ENCODE peak calls at places on chromosomes 6 and 20, in four cellular contexts. One of them, this sample, is unnamed.
A peak's percentile ranks its signal among the peaks of the same experiment; 100 is the strongest.

GRCh38 chr20:41340327-41341055 is at the start of gene LPIN3:
- DNase-seq in GM10248: peak; percentile 87
- DNase-seq in adrenal gland: peak; percentile 88
- DNase-seq in endothelial cell of umbilical vein: peak; percentile 47
- DNase-seq in this sample: peak; percentile 88

GRCh38 chr20:43669332-43669731 is 2.4 kb downstream of the MYBL2 start:
- DNase-seq in GM10248: no peak
- DNase-seq in adrenal gland: peak; percentile 39
- DNase-seq in endothelial cell of umbilical vein: peak; percentile 41
- DNase-seq in this sample: no peak

GRCh38 chr6:158938220-158938619 is 61.8 kb downstream of the RSPH3 start:
- DNase-seq in GM10248: no peak
- DNase-seq in adrenal gland: no peak
- DNase-seq in endothelial cell of umbilical vein: no peak
- DNase-seq in this sample: no peak

GRCh38 chr20:35653430-35653734 is 11.3 kb downstream of the CPNE1 start:
- DNase-seq in GM10248: no peak
- DNase-seq in adrenal gland: no peak
- DNase-seq in endothelial cell of umbilical vein: no peak
- DNase-seq in this sample: no peak

GRCh38 chr20:30286157-30286556 is 971.3 kb upstream of the DEFB115 start:
- DNase-seq in GM10248: no peak
- DNase-seq in adrenal gland: no peak
- DNase-seq in endothelial cell of umbilical vein: no peak
- DNase-seq in this sample: no peak

GRCh38 chr6:41546866-41547798 is 951 bp downstream of the FOXP4 start:
- DNase-seq in GM10248: peak; percentile 48
- DNase-seq in adrenal gland: peak; percentile 45
- DNase-seq in endothelial cell of umbilical vein: peak; percentile 31
- DNase-seq in this sample: peak; percentile 57

GRCh38 chr6:29255530-29255929 is 46.0 kb upstream of the OR14J1 start:
- DNase-seq in GM10248: no peak
- DNase-seq in adrenal gland: no peak
- DNase-seq in endothelial cell of umbilical vein: no peak
- DNase-seq in this sample: no peak

GRCh38 chr20:62274332-62275262 is 28.2 kb upstream of the ADRM1 start:
- DNase-seq in GM10248: no peak
- DNase-seq in adrenal gland: no peak
- DNase-seq in endothelial cell of umbilical vein: no peak
- DNase-seq in this sample: no peak

GRCh38 chr6:125182237-125183018 is 28.9 kb downstream of the TPD52L1 start:
- DNase-seq in GM10248: no peak
- DNase-seq in adrenal gland: no peak
- DNase-seq in endothelial cell of umbilical vein: no peak
- DNase-seq in this sample: no peak

GRCh38 chr20:35311409-35311808 is 19.2 kb upstream of the FAM83C start:
- DNase-seq in GM10248: no peak
- DNase-seq in adrenal gland: no peak
- DNase-seq in endothelial cell of umbilical vein: no peak
- DNase-seq in this sample: no peak

GRCh38 chr6:169828176-169828575 is 76.8 kb downstream of the ERMARD start:
- DNase-seq in GM10248: no peak
- DNase-seq in adrenal gland: no peak
- DNase-seq in endothelial cell of umbilical vein: no peak
- DNase-seq in this sample: no peak

GRCh38 chr6:163994566-163994965 is 580.0 kb downstream of the QKI start:
- DNase-seq in GM10248: no peak
- DNase-seq in adrenal gland: no peak
- DNase-seq in endothelial cell of umbilical vein: no peak
- DNase-seq in this sample: no peak

GRCh38 chr20:59618131-59618530 is 13.8 kb downstream of the PHACTR3 start:
- DNase-seq in GM10248: no peak
- DNase-seq in adrenal gland: no peak
- DNase-seq in endothelial cell of umbilical vein: no peak
- DNase-seq in this sample: no peak

GRCh38 chr6:43735642-43736199 is 34.3 kb upstream of the VEGFA start:
- DNase-seq in GM10248: no peak
- DNase-seq in adrenal gland: no peak
- DNase-seq in endothelial cell of umbilical vein: no peak
- DNase-seq in this sample: peak; percentile 10

GRCh38 chr6:141956046-141956761 is 176.5 kb upstream of the GJE1 start:
- DNase-seq in GM10248: no peak
- DNase-seq in adrenal gland: no peak
- DNase-seq in endothelial cell of umbilical vein: peak; percentile 14
- DNase-seq in this sample: no peak

GRCh38 chr20:37297066-37297736 is 7.7 kb downstream of the MANBAL start:
- DNase-seq in GM10248: no peak
- DNase-seq in adrenal gland: no peak
- DNase-seq in endothelial cell of umbilical vein: no peak
- DNase-seq in this sample: no peak

GRCh38 chr6:16239090-16239797 is 857 bp downstream of the GMPR start:
- DNase-seq in GM10248: no peak
- DNase-seq in adrenal gland: peak; percentile 78
- DNase-seq in endothelial cell of umbilical vein: peak; percentile 91
- DNase-seq in this sample: peak; percentile 46

GRCh38 chr6:64145658-64146057 is 510.1 kb downstream of the PHF3 start:
- DNase-seq in GM10248: no peak
- DNase-seq in adrenal gland: no peak
- DNase-seq in endothelial cell of umbilical vein: no peak
- DNase-seq in this sample: no peak

GRCh38 chr6:139982652-139983051 is 608.2 kb upstream of the CITED2 start:
- DNase-seq in GM10248: no peak
- DNase-seq in adrenal gland: no peak
- DNase-seq in endothelial cell of umbilical vein: peak; percentile 25
- DNase-seq in this sample: no peak

GRCh38 chr20:49310695-49311094 is 32.8 kb upstream of the ZNFX1 start:
- DNase-seq in GM10248: no peak
- DNase-seq in adrenal gland: no peak
- DNase-seq in endothelial cell of umbilical vein: peak; percentile 80
- DNase-seq in this sample: no peak

GRCh38 chr20:57400821-57401564 is 9.8 kb downstream of the RBM38 start:
- DNase-seq in GM10248: peak; percentile 73
- DNase-seq in adrenal gland: peak; percentile 15
- DNase-seq in endothelial cell of umbilical vein: no peak
- DNase-seq in this sample: peak; percentile 78

GRCh38 chr6:15366003-15366535 is 120.2 kb downstream of the JARID2 start:
- DNase-seq in GM10248: no peak
- DNase-seq in adrenal gland: no peak
- DNase-seq in endothelial cell of umbilical vein: no peak
- DNase-seq in this sample: no peak

GRCh38 chr6:138410972-138411667 is 7.1 kb downstream of the HEBP2 start:
- DNase-seq in GM10248: peak; percentile 29
- DNase-seq in adrenal gland: no peak
- DNase-seq in endothelial cell of umbilical vein: peak; percentile 91
- DNase-seq in this sample: peak; percentile 50

GRCh38 chr6:1312444-1313363 is 806 bp downstream of the FOXQ1 start:
- DNase-seq in GM10248: no peak
- DNase-seq in adrenal gland: no peak
- DNase-seq in endothelial cell of umbilical vein: no peak
- DNase-seq in this sample: peak; percentile 42

GRCh38 chr6:781350-781961 is 88.5 kb upstream of the EXOC2 start:
- DNase-seq in GM10248: no peak
- DNase-seq in adrenal gland: no peak
- DNase-seq in endothelial cell of umbilical vein: no peak
- DNase-seq in this sample: no peak

GRCh38 chr6:142918339-142919042 is 26.5 kb downstream of the HIVEP2 start:
- DNase-seq in GM10248: no peak
- DNase-seq in adrenal gland: no peak
- DNase-seq in endothelial cell of umbilical vein: peak; percentile 35
- DNase-seq in this sample: no peak

DNA sequence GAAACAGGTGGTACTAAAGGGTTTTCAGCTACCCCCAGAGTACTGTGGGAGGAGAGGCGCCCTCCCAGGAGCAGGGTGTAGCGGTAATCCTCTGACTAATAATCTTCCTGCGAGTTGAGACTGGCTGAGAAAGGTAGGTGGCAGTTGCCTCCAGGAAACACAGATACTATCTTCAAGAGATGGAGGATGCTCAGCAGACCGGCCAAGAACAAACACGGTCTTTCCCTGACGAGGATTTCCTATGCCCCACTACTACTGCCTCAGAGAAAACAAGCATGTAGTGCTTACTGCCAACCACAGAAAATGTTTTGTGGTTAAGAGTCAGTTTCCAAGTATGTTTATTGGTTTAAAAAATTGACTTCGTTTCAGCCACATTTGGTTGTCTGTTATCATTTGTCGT is 26.8 kb downstream of the C6orf89 start:
- DNase-seq in GM10248: peak; percentile 64
- DNase-seq in adrenal gland: no peak
- DNase-seq in endothelial cell of umbilical vein: no peak
- DNase-seq in this sample: peak; percentile 70
- TF ChIP-seq CTCF in GM10248: no peak
- TF ChIP-seq CTCF in adrenal gland: no peak
- TF ChIP-seq CTCF in endothelial cell of umbilical vein: no peak
- TF ChIP-seq CTCF in this sample: no peak

DNA sequence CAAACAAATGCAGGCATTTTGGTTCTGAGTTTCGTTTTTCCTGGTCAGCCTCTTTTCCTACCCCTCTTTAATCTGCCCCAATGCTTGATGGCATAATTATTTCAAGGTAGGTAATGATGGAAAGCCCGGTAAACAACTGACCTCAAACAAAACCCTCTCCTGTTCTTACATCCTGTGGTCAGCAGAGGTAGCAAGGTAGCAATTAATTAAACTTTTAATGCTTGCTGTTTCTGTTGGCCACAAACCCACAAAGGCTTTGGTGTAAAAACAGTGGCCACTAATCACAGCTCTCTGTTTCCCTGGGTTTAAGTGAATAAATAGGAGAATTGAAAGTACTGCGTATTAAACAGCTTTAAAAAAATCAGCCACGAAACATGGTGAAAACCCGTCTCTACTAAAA is 261.5 kb upstream of the SOX4 start:
- DNase-seq in GM10248: no peak
- DNase-seq in adrenal gland: no peak
- DNase-seq in endothelial cell of umbilical vein: no peak
- DNase-seq in this sample: no peak
- TF ChIP-seq CTCF in GM10248: no peak
- TF ChIP-seq CTCF in adrenal gland: no peak
- TF ChIP-seq CTCF in endothelial cell of umbilical vein: no peak
- TF ChIP-seq CTCF in this sample: no peak

GRCh38 chr6:39088331-39088730 is 26.7 kb downstream of the SAYSD1 start:
- DNase-seq in GM10248: no peak
- DNase-seq in adrenal gland: no peak
- DNase-seq in endothelial cell of umbilical vein: peak; percentile 37
- DNase-seq in this sample: peak; percentile 17
- TF ChIP-seq CTCF in GM10248: no peak
- TF ChIP-seq CTCF in adrenal gland: peak; percentile 37
- TF ChIP-seq CTCF in endothelial cell of umbilical vein: peak; percentile 31
- TF ChIP-seq CTCF in this sample: no peak

DNA sequence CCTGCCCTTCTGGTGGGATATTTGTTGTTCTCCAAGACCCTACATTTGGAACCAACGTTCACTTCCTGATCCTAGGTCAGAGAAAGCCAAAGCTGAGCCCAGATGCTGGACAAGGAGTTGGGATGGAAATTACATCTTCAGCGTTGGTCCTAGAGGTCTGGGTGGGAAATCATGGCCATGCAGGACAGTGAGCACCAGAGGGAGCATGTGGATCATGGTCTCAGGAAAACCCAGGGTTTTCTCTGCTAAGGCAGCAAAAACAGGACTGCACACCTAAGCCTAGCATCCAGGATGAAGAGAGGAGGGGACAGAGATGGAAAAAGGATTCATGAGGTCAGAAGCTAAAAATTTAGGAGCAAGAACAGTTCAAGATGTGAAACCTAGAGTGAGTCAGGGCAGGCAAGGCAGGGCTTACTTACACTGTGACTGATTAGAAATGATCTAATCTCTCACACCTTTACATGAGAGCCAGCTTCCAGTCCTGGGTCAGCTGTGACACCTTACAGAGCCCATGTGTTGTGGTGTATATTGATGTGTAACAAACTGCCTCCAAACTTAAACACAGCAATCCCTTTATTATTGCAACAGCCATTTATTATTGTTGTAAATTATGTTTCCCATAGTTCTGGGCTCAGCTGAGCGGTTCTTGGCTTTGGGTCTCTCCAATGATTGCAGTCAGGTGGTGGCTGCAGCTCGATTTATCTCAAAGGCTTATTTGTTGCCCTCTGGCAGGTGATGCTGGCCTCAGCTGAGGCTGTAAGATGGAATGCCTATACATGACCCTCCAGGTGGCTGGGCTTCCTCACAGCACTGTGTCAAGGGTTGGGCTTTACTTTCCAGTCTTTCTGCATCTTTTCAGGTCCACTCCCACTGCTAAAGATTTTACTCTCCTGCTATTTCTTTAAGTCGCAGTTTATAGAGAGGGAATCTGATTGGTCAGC is 6.5 kb downstream of the C20orf202 start:
- DNase-seq in GM10248: no peak
- DNase-seq in adrenal gland: no peak
- DNase-seq in endothelial cell of umbilical vein: peak; percentile 16
- DNase-seq in this sample: no peak
- TF ChIP-seq CTCF in GM10248: no peak
- TF ChIP-seq CTCF in adrenal gland: no peak
- TF ChIP-seq CTCF in endothelial cell of umbilical vein: peak; percentile 41
- TF ChIP-seq CTCF in this sample: no peak

GRCh38 chr6:134240664-134241431 is 77.1 kb downstream of the SGK1 start:
- DNase-seq in GM10248: no peak
- DNase-seq in adrenal gland: no peak
- DNase-seq in endothelial cell of umbilical vein: no peak
- DNase-seq in this sample: no peak

GRCh38 chr6:134247854-134248580 is 69.9 kb downstream of the SGK1 start:
- DNase-seq in GM10248: no peak
- DNase-seq in adrenal gland: no peak
- DNase-seq in endothelial cell of umbilical vein: no peak
- DNase-seq in this sample: no peak

GRCh38 chr6:134245691-134246090 is 72.2 kb downstream of the SGK1 start:
- DNase-seq in GM10248: no peak
- DNase-seq in adrenal gland: no peak
- DNase-seq in endothelial cell of umbilical vein: no peak
- DNase-seq in this sample: no peak

GRCh38 chr6:134247271-134247833 is 70.6 kb downstream of the SGK1 start:
- DNase-seq in GM10248: peak; percentile 63
- DNase-seq in adrenal gland: peak; percentile 45
- DNase-seq in endothelial cell of umbilical vein: no peak
- DNase-seq in this sample: peak; percentile 60

DNA sequence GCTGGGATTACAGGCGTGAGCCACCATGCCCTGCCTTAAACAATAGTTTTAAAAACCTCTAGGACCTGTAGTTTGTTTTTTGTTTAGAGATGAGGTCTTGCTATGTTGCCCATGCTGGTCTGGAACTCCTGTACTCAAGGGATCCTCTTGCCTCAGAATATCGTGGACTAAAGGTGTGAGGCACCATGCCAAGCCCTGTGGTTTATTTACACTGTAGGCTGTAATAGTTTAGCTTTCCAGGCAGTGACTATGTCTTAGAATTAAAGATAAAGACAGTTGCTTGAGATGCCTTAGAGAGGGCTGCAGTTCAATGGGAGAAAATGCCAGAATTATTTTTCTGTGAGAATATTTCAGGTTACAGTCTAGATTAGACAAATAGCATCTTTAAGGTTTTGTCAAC is 72.9 kb downstream of the SGK1 start:
- DNase-seq in GM10248: no peak
- DNase-seq in adrenal gland: no peak
- DNase-seq in endothelial cell of umbilical vein: no peak
- DNase-seq in this sample: no peak
- TF ChIP-seq CTCF in GM10248: no peak
- TF ChIP-seq CTCF in adrenal gland: no peak
- TF ChIP-seq CTCF in endothelial cell of umbilical vein: no peak
- TF ChIP-seq CTCF in this sample: no peak

This sample was measured in GM13976.